ENCODE peak calls at places on chromosomes 4 and X, in ten cellular contexts. B is brain microvascular endothelial cell, M is esophagus muscularis mucosa, L is OCI-LY7, R is AG04450, U is heart left ventricle, X is breast epithelium, Y is keratinocyte, W is dorsolateral prefrontal cortex, D is IMR-90. Z is an unnamed sample.
A peak's percentile ranks its signal among the peaks of the same experiment; 100 is the strongest.

GRCh38 chr4:90727938-90728337 is 600.7 kb downstream of the CCSER1 start:
- DNase-seq in D (no peak), R (no peak), Y (peak; percentile 35), X (no peak), L (no peak), W (no peak), M (no peak), U (no peak), B (no peak), Z (no peak)

GRCh38 chr4:10078481-10079233 is 37.9 kb downstream of the WDR1 start:
- DNase-seq in W (no peak), D (no peak), X (no peak), L (no peak), U (no peak), B (no peak), Y (no peak), M (no peak), R (no peak), Z (no peak)

GRCh38 chrX:96435636-96436035 is 249.0 kb upstream of the DIAPH2 start:
- DNase-seq in L (no peak), D (peak; percentile 13), B (peak; percentile 11), Y (no peak), U (no peak), M (no peak), W (no peak), X (no peak), R (no peak), Z (no peak)

GRCh38 chr4:182384496-182385155 is 141.4 kb downstream of the TENM3 start:
- DNase-seq in B (no peak), M (no peak), W (no peak), R (no peak), L (no peak), Y (no peak), U (no peak), X (no peak), D (peak; percentile 20), Z (no peak)

GRCh38 chrX:2848806-2849420 is 20.2 kb downstream of the GYG2 start:
- DNase-seq in R (no peak), L (no peak), Y (no peak), D (peak; percentile 54), U (no peak), B (peak; percentile 73), X (no peak), W (no peak), M (no peak), Z (no peak)

GRCh38 chrX:22577181-22577580 is 304.5 kb downstream of the CBLL2 start:
- DNase-seq in B (peak; percentile 54), U (no peak), W (no peak), X (no peak), M (no peak), Y (peak; percentile 46), L (no peak), D (peak; percentile 74), R (peak; percentile 33), Z (no peak)

GRCh38 chrX:38220024-38220935 is at the start of gene SRPX:
- DNase-seq in D (peak; percentile 52), L (no peak), R (no peak), B (no peak), X (no peak), U (peak; percentile 71), Y (no peak), W (no peak), M (no peak), Z (no peak)

GRCh38 chr4:177444911-177445736 is 2.9 kb upstream of the AGA start:
- DNase-seq in W (no peak), D (no peak), L (no peak), M (no peak), R (no peak), U (no peak), B (no peak), X (no peak), Y (no peak), Z (no peak)

GRCh38 chr4:88006956-88007303 is 505 bp upstream of the PKD2 start:
- DNase-seq in X (no peak), R (no peak), D (no peak), L (no peak), U (no peak), W (peak; percentile 35), Y (no peak), B (no peak), M (no peak), Z (no peak)

GRCh38 chr4:155657169-155657568 is 9.5 kb upstream of the GUCY1A1 start:
- DNase-seq in W (no peak), D (no peak), U (no peak), X (no peak), Y (no peak), R (no peak), B (no peak), M (no peak), L (no peak), Z (no peak)

GRCh38 chr4:56215138-56215793 is 172.0 kb downstream of the AASDH start:
- DNase-seq in L (no peak), M (no peak), R (no peak), Y (no peak), U (no peak), X (no peak), B (no peak), D (no peak), W (no peak), Z (no peak)

GRCh38 chrX:50327235-50327634 is 122.7 kb downstream of the CCNB3 start:
- DNase-seq in Y (no peak), L (no peak), R (no peak), W (no peak), B (no peak), X (no peak), D (no peak), M (no peak), U (no peak), Z (no peak)

GRCh38 chr4:96073446-96073845 is 233.6 kb downstream of the PDHA2 start:
- DNase-seq in B (no peak), M (no peak), R (no peak), X (no peak), D (no peak), W (no peak), Y (no peak), L (no peak), U (no peak), Z (no peak)

GRCh38 chr4:40608628-40609027 is 21.0 kb downstream of the RBM47 start:
- DNase-seq in L (no peak), B (no peak), R (no peak), M (no peak), U (no peak), X (no peak), W (no peak), Y (no peak), D (peak; percentile 44), Z (no peak)

GRCh38 chr4:17562157-17562556 is 14.8 kb upstream of the LAP3 start:
- DNase-seq in U (no peak), B (no peak), L (peak; percentile 37), D (no peak), R (no peak), W (no peak), M (no peak), X (no peak), Y (no peak), Z (no peak)

GRCh38 chrX:69232945-69233344 is 67.7 kb upstream of the PJA1 start:
- DNase-seq in X (no peak), R (no peak), L (no peak), D (no peak), U (no peak), M (no peak), W (no peak), Y (no peak), B (no peak), Z (no peak)

GRCh38 chr4:122765702-122766352 is 33.3 kb downstream of the BBS12 start:
- DNase-seq in R (no peak), Y (no peak), M (no peak), W (no peak), X (no peak), B (peak; percentile 95), L (no peak), U (no peak), D (peak; percentile 91), Z (no peak)

GRCh38 chrX:45801554-45801953 is 600.9 kb upstream of the DIPK2B start:
- DNase-seq in X (no peak), L (peak; percentile 4), B (peak; percentile 24), Y (no peak), M (no peak), W (no peak), D (peak; percentile 34), U (no peak), R (no peak), Z (no peak)

GRCh38 chrX:50877310-50877709 is 33.2 kb upstream of the BMP15 start:
- DNase-seq in W (no peak), R (no peak), D (no peak), Y (no peak), U (no peak), M (no peak), B (no peak), L (no peak), X (no peak), Z (no peak)

GRCh38 chrX:118215346-118215745 is 98.7 kb upstream of the KLHL13 start:
- DNase-seq in M (no peak), B (no peak), U (no peak), R (no peak), Y (no peak), D (no peak), X (no peak), W (no peak), L (no peak), Z (no peak)
- H3K27ac ChIP-seq in M (no peak overlapping the region), B (no peak overlapping the region), U (no peak overlapping the region), R (no peak overlapping the region), Y (no peak overlapping the region), D (no peak overlapping the region), X (no peak overlapping the region), W (no peak overlapping the region), L (no peak overlapping the region), Z (no peak overlapping the region)

GRCh38 chrX:148501121-148502066 is 977 bp downstream of the AFF2 start:
- DNase-seq in M (no peak), L (peak; percentile 60), R (no peak), W (peak; percentile 21), X (no peak), D (no peak), Y (no peak), U (no peak), B (no peak), Z (peak; percentile 15)
- H3K4me3 ChIP-seq in M (peak overlapping the region; percentile 61), L (peak overlapping the region; percentile 89), R (peak overlapping the region; percentile 43), W (peak overlapping the region; percentile 34), X (peak overlapping the region; percentile 44), D (peak overlapping the region; percentile 47), Y (no peak overlapping the region), U (peak overlapping the region; percentile 43), B (peak overlapping the region; percentile 50), Z (peak overlapping the region; percentile 37)

GRCh38 chrX:46865281-46865680 is 28.4 kb downstream of the RP2 start:
- DNase-seq in M (no peak), Y (no peak), U (no peak), L (no peak), X (no peak), W (no peak), B (peak; percentile 31), R (peak; percentile 18), D (peak; percentile 77), Z (no peak)
- H3K27ac ChIP-seq in M (no peak overlapping the region), Y (no peak overlapping the region), U (peak overlapping the region; percentile 23), L (no peak overlapping the region), X (no peak overlapping the region), W (no peak overlapping the region), B (peak overlapping the region; percentile 40), R (no peak overlapping the region), D (no peak overlapping the region), Z (no peak overlapping the region)

DNA sequence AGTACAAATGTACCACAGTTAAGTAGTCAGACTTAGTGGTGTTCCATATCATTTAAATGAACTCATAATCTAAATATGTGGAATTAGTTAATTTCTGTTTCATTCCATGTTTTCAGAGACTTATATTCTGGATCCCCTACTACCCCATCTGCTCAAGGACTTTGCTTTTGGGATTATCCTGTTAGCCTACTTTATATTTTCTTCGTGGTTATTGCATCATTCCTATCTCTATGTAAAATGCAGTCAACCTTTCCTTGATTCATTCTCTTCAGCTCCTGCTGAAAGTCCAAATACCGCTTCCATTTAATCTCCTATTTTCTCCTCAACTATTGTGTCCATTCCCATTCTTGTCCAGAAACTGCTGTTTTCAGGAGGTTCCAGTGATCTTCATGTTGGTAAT is 25.1 kb downstream of the SLC30A9 start:
- DNase-seq in D (no peak), Y (no peak), M (no peak), W (no peak), B (no peak), U (no peak), R (no peak), L (no peak), X (no peak), Z (no peak)
- H3K4me3 ChIP-seq in D (no peak overlapping the region), Y (no peak overlapping the region), M (no peak overlapping the region), W (no peak overlapping the region), B (no peak overlapping the region), U (no peak overlapping the region), R (no peak overlapping the region), L (no peak overlapping the region), X (no peak overlapping the region), Z (no peak overlapping the region)

Z was measured in CD8-positive, alpha-beta T cell.